ENCODE peak calls at places on chromosomes 5 and 9, in seven cellular contexts. Z is cardiac muscle cell, T is sigmoid colon, H is colonic mucosa, J is body of pancreas, C is fibroblast of pulmonary artery, N is breast epithelium. W is an unnamed sample.

GRCh38 chr5:2752875-2753435 is 1.5 kb upstream of the IRX2 start:
- DNase-seq in Z (no peak), T (no peak), H (no peak), J (no peak), C (no peak), N (no peak), W (no peak)

GRCh38 chr5:144390133-144390532 is 219.5 kb downstream of the KCTD16 start:
- DNase-seq in Z (peak), T (no peak), H (no peak), J (no peak), C (peak), N (no peak), W (peak)

GRCh38 chr5:131679911-131680310 is 44.9 kb upstream of the RAPGEF6 start:
- DNase-seq in Z (peak), T (no peak), H (no peak), J (no peak), C (peak), N (no peak), W (peak)

GRCh38 chr5:151696470-151697061 is 9.9 kb upstream of the SPARC start:
- DNase-seq in Z (peak), T (peak), H (peak), J (peak), C (peak), N (no peak), W (peak)

GRCh38 chr5:54148858-54149257 is 161.5 kb downstream of the ARL15 start:
- DNase-seq in Z (no peak), T (no peak), H (no peak), J (no peak), C (peak), N (no peak), W (no peak)

GRCh38 chr5:57181151-57181550 is 7.3 kb downstream of the GPBP1 start:
- DNase-seq in Z (no peak), T (no peak), H (no peak), J (no peak), C (no peak), N (no peak), W (no peak)

GRCh38 chr5:150633424-150633823 is 7.0 kb upstream of the SYNPO start:
- DNase-seq in Z (no peak), T (no peak), H (no peak), J (no peak), C (no peak), N (no peak), W (no peak)

GRCh38 chr9:87740198-87740597 is 14.3 kb downstream of the CTSL start:
- DNase-seq in Z (no peak), T (no peak), H (no peak), J (no peak), C (no peak), N (no peak), W (no peak)

GRCh38 chr9:120893585-120893857 is 16.5 kb upstream of the PHF19 start:
- DNase-seq in Z (no peak), T (no peak), H (no peak), J (no peak), C (no peak), N (no peak), W (peak)

GRCh38 chr9:16294371-16294770 is 576.1 kb downstream of the BNC2 start:
- DNase-seq in Z (peak), T (no peak), H (no peak), J (no peak), C (peak), N (no peak), W (peak)

GRCh38 chr5:14908195-14908594 is 36.6 kb upstream of the ANKH start:
- DNase-seq in Z (peak), T (no peak), H (no peak), J (no peak), C (peak), N (no peak), W (no peak)

GRCh38 chr9:113912816-113913215 is 36.7 kb downstream of the ZNF618 start:
- DNase-seq in Z (no peak), T (no peak), H (no peak), J (no peak), C (no peak), N (no peak), W (no peak)

GRCh38 chr9:136352682-136353081 is 10.9 kb downstream of the DNLZ start:
- DNase-seq in Z (no peak), T (no peak), H (no peak), J (no peak), C (no peak), N (no peak), W (no peak)

GRCh38 chr9:74643303-74643933 is 146.3 kb downstream of the RORB start:
- DNase-seq in Z (no peak), T (no peak), H (no peak), J (no peak), C (no peak), N (no peak), W (no peak)

GRCh38 chr5:117486879-117487391 is 912.3 kb upstream of the SEMA6A start:
- DNase-seq in Z (no peak), T (no peak), H (peak), J (no peak), C (no peak), N (no peak), W (no peak)

DNA sequence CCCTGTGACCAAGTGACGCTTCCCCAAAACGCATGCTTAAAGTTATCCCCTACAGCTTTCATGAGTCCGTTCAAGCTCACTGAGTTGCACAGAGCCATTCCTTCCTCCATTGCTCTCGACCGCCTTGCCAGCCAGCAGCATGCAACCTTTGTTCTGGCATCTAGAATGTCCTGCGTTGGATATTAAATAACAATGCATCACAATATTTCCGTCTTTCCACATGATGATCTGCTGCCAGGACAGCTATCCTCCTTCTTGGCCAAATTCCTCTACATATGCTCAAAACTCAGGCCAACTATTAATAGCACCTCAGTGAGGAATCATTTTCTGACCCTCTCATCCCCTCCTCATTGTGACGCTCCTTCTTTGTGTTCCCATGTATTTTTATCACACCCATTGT is 128.6 kb downstream of the MYO10 start:
- DNase-seq in Z (no peak), T (no peak), H (no peak), J (no peak), C (peak), N (no peak), W (no peak)
- H3K4me3 ChIP-seq in Z (no peak), T (no peak), H (no peak), J (no peak), C (no peak), N (no peak), W (no peak)

GRCh38 chr5:59218424-59219045 is 635.7 kb downstream of the RAB3C start:
- DNase-seq in Z (peak), T (no peak), H (no peak), J (no peak), C (peak), N (no peak), W (peak)
- TF ChIP-seq CTCF in Z (peak), T (peak), H (no peak), J (peak), C (peak), N (no peak), W (peak)

DNA sequence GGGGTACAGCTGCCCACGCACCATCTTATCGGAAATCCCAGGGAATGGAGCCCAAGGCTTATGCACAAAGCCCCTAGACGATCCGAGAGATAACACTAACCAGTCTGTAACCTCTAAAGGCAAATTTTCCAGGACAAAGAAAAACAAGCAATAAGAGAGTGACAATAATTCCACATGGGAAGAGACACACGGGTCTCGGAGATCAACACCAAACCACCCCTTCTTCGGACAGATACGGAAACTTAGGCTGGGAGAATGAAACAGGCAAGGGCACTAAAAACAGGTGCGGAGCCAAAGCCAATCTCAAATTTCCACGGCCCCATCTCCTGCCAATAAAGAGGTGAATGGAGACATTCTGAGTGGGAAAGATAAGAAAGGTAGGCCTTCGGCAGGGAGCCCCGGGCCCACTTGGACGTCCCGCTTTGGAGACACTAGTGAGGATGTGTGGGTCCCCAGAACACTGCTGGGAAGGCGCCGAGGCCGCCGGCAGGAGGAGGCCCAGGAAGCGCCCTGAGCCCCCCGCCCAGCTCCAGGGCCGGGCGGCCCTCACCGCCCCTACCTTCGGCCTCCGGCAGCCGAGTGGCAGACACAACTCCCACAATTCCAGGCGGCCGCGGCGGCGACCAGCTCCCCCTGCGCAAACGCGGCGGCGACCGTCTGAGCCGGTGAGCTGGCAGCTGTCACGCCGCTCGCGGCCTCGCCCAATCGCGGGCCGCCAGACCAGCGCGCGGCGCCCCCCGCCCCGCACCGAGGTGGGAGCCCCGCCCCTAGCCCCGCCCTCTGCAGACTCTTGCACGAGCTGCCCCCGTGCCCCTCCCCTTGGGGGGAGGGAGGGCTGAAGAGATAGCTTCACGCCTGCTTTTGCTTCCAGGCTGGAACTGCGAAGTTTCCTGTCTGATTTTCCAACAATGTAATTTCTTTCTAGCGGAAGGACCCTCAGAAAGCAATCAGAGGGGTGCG is at the start of gene SIL1:
- DNase-seq in Z (peak), T (peak), H (peak), J (peak), C (peak), N (peak), W (peak)
- H3K4me3 ChIP-seq in Z (peak), T (peak), H (peak), J (peak), C (peak), N (peak), W (peak)

DNA sequence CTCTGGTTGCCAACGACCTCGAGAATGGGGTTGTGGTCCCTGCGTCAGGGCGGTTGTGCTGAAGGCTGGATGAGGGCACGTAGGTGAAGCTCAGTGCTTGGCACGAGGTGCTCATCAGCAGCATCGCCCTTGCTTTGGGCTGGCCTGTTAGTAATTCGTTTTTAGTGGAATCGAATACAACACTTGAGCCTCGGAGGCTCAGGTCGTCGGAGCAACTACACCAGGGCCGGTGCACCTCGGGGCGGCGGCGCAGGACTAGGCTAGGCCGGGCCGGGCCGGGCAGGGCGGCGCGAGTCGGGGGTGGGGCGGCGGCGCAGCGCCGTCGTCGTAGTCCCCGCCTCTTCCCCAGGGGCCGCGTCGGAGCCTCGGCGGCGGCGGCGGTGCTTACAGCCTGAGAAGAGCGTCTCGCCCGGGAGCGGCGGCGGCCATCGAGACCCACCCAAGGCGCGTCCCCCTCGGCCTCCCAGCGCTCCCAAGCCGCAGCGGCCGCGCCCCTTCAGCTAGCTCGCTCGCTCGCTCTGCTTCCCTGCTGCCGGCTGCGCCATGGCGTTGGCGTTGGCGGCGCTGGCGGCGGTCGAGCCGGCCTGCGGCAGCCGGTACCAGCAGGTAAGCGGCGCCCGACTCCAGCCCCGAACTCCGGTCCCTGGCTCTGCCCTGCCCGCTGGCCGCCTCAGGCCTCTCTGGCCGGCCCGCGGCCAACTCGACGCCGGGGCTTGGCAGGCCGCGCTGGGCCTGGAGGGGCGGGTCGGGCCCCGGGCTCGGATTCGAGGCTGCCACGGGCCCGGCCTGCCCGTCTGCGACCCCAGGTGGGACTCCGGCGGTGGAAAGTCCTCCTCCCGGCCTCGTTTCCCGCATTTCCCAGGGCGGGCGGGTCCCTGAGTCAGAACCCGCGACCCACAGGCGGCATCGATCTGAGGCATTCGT is at the start of gene NDFIP1:
- DNase-seq in Z (peak), T (peak), H (peak), J (peak), C (peak), N (peak), W (peak)
- TF ChIP-seq CTCF in Z (no peak), T (peak), H (no peak), J (peak), C (no peak), N (no peak), W (no peak)

GRCh38 chr9:133419005-133419404 is 1.2 kb upstream of the REXO4 start:
- DNase-seq in Z (no peak), T (no peak), H (peak), J (no peak), C (no peak), N (no peak), W (no peak)
- H3K4me3 ChIP-seq in Z (peak), T (no peak), H (peak), J (no peak), C (no peak), N (peak), W (no peak)

GRCh38 chr5:138664276-138664943 is 88.8 kb upstream of the CTNNA1 start:
- DNase-seq in Z (peak), T (no peak), H (no peak), J (peak), C (peak), N (peak), W (no peak)

GRCh38 chr5:138663561-138663960 is 88.4 kb upstream of the HSPA9 start:
- DNase-seq in Z (peak), T (no peak), H (no peak), J (peak), C (no peak), N (peak), W (no peak)

GRCh38 chr5:138666226-138666742 is 86.9 kb upstream of the CTNNA1 start:
- DNase-seq in Z (no peak), T (no peak), H (no peak), J (no peak), C (no peak), N (peak), W (no peak)

GRCh38 chr5:138663009-138663408 is 87.8 kb upstream of the HSPA9 start:
- DNase-seq in Z (no peak), T (no peak), H (no peak), J (peak), C (no peak), N (peak), W (no peak)

GRCh38 chr5:138665261-138665660 is 88.0 kb upstream of the CTNNA1 start:
- DNase-seq in Z (no peak), T (no peak), H (no peak), J (no peak), C (no peak), N (peak), W (no peak)
- TF ChIP-seq CTCF in Z (no peak), T (no peak), H (no peak), J (no peak), C (no peak), N (no peak), W (no peak)

W was measured in astrocyte of the spinal cord.